ENCODE peak calls at places on chromosomes 16 and 17, in five cellular contexts. U is SK-N-DZ; A is T1000; Z is stimulated activated CD4-positive, alpha-beta T cell treated with anti-CD3 and anti-CD28 coated beads, Interleukin-4, amount 100 ng/mL, for 1 hour; I is GM04504. W is an unnamed sample.

GRCh38 chr17:63760771-63761539 is 12.4 kb downstream of the CCDC47 start:
- DNase-seq in Z (no peak), A (no peak), U (no peak), I (no peak), W (no peak)

GRCh38 chr17:82858376-82859126 is 18.7 kb upstream of the ZNF750 start:
- DNase-seq in U (no peak), I (no peak), Z (no peak), A (no peak), W (no peak)

GRCh38 chr17:41455236-41455635 is 11.9 kb downstream of the KRT32 start:
- DNase-seq in Z (no peak), I (no peak), U (no peak), A (no peak), W (no peak)

GRCh38 chr16:62869837-62870236 is 833.6 kb upstream of the CDH8 start:
- DNase-seq in U (no peak), A (no peak), Z (no peak), I (no peak), W (no peak)

GRCh38 chr17:14793237-14793636 is 471.9 kb downstream of the PMP22 start:
- DNase-seq in U (no peak), I (no peak), Z (no peak), A (no peak), W (no peak)

GRCh38 chr17:49108318-49108717 is 24.3 kb upstream of the B4GALNT2 start:
- DNase-seq in U (no peak), A (peak; percentile 57), Z (no peak), I (peak; percentile 16), W (no peak)

GRCh38 chr16:12087901-12088364 is 111.4 kb downstream of the SNX29 start:
- DNase-seq in Z (no peak), I (no peak), U (peak; percentile 31), A (no peak), W (peak; percentile 25)

GRCh38 chr16:49854227-49855203 is 1.4 kb downstream of the ZNF423 start:
- DNase-seq in Z (no peak), A (no peak), I (no peak), U (peak; percentile 52), W (no peak)

GRCh38 chr17:5819921-5820685 is 235.8 kb upstream of the NLRP1 start:
- DNase-seq in U (no peak), Z (no peak), I (no peak), A (no peak), W (no peak)